ENCODE peak calls at places on chromosomes 11 and 22, in nine cellular contexts. Z, S, U, P, Q, C, D, B and F are unnamed samples.

GRCh38 chr11:35927730-35928129 is 16.1 kb upstream of the LDLRAD3 start:
- DNase-seq in Z (peak), S (peak), U (peak), P (peak), Q (peak), C (no peak), D (peak), B (peak), F (peak)

GRCh38 chr11:106399075-106399500 is 321.6 kb downstream of the AASDHPPT start:
- DNase-seq in Z (no peak), S (peak), U (no peak), P (no peak), Q (peak), C (no peak), D (peak), B (peak), F (no peak)

GRCh38 chr11:118614511-118614910 is 7.1 kb downstream of the PHLDB1 start:
- DNase-seq in Z (peak), S (no peak), U (peak), P (no peak), Q (no peak), C (no peak), D (no peak), B (no peak), F (no peak)

GRCh38 chr22:41217553-41218157 is 12.5 kb downstream of the L3MBTL2 start:
- DNase-seq in Z (no peak), S (no peak), U (peak), P (peak), Q (peak), C (no peak), D (peak), B (peak), F (no peak)

GRCh38 chr11:120040136-120040840 is 97.6 kb downstream of the TRIM29 start:
- DNase-seq in Z (no peak), S (no peak), U (peak), P (no peak), Q (no peak), C (no peak), D (no peak), B (no peak), F (no peak)

GRCh38 chr11:85115798-85116197 is 511.3 kb downstream of the DLG2 start:
- DNase-seq in Z (no peak), S (no peak), U (no peak), P (no peak), Q (no peak), C (no peak), D (no peak), B (no peak), F (no peak)

GRCh38 chr22:39623603-39624500 is 53.3 kb downstream of the CACNA1I start:
- DNase-seq in Z (no peak), S (no peak), U (no peak), P (no peak), Q (no peak), C (no peak), D (no peak), B (no peak), F (no peak)

GRCh38 chr11:74672956-74673895 is 58.0 kb downstream of the CHRDL2 start:
- DNase-seq in Z (peak), S (peak), U (peak), P (peak), Q (no peak), C (no peak), D (peak), B (peak), F (no peak)

GRCh38 chr11:118902336-118903203 is 18.9 kb downstream of the CXCR5 start:
- DNase-seq in Z (peak), S (no peak), U (peak), P (no peak), Q (no peak), C (no peak), D (no peak), B (no peak), F (no peak)

GRCh38 chr11:113059548-113059947 is 98.3 kb downstream of the NCAM1 start:
- DNase-seq in Z (no peak), S (no peak), U (no peak), P (no peak), Q (no peak), C (no peak), D (no peak), B (no peak), F (no peak)

GRCh38 chr11:117201516-117201866 is 2.3 kb downstream of the TAGLN start:
- DNase-seq in Z (peak), S (no peak), U (no peak), P (no peak), Q (no peak), C (no peak), D (no peak), B (no peak), F (no peak)

GRCh38 chr11:124644426-124645280 is 22.0 kb downstream of the TBRG1 start:
- DNase-seq in Z (peak), S (peak), U (peak), P (peak), Q (peak), C (no peak), D (peak), B (no peak), F (no peak)

GRCh38 chr11:116984186-116984585 is 114.0 kb downstream of the SIK3 start:
- DNase-seq in Z (no peak), S (no peak), U (no peak), P (no peak), Q (no peak), C (no peak), D (peak), B (no peak), F (no peak)

GRCh38 chr11:126378763-126379162 is 23.3 kb downstream of the ST3GAL4 start:
- DNase-seq in Z (no peak), S (no peak), U (no peak), P (no peak), Q (peak), C (no peak), D (peak), B (no peak), F (no peak)

GRCh38 chr22:20839837-20840645 is 18.6 kb downstream of the PI4KA start:
- DNase-seq in Z (no peak), S (no peak), U (no peak), P (no peak), Q (no peak), C (no peak), D (no peak), B (no peak), F (no peak)

GRCh38 chr22:44733426-44734106 is 18.8 kb upstream of the ARHGAP8 start:
- DNase-seq in Z (no peak), S (no peak), U (no peak), P (no peak), Q (no peak), C (no peak), D (no peak), B (no peak), F (no peak)

GRCh38 chr11:64348611-64349387 is 8.8 kb downstream of the CCDC88B start:
- DNase-seq in Z (no peak), S (no peak), U (no peak), P (no peak), Q (no peak), C (no peak), D (no peak), B (no peak), F (no peak)

GRCh38 chr11:116454020-116454645 is 318.7 kb downstream of the BUD13 start:
- DNase-seq in Z (peak), S (peak), U (peak), P (peak), Q (no peak), C (no peak), D (peak), B (no peak), F (no peak)

GRCh38 chr11:79515781-79516180 is 75.0 kb upstream of the TENM4 start:
- DNase-seq in Z (no peak), S (no peak), U (no peak), P (no peak), Q (no peak), C (no peak), D (no peak), B (no peak), F (no peak)

GRCh38 chr22:44391026-44391425 is 78.3 kb upstream of the SHISAL1 start:
- DNase-seq in Z (peak), S (no peak), U (no peak), P (no peak), Q (no peak), C (no peak), D (no peak), B (no peak), F (no peak)

GRCh38 chr22:23850136-23850611 is 7.5 kb upstream of the SLC2A11 start:
- DNase-seq in Z (peak), S (no peak), U (no peak), P (peak), Q (no peak), C (no peak), D (no peak), B (no peak), F (no peak)

GRCh38 chr11:132685174-132685611 is 847.1 kb downstream of the OPCML start:
- DNase-seq in Z (no peak), S (no peak), U (no peak), P (no peak), Q (no peak), C (no peak), D (peak), B (no peak), F (no peak)

GRCh38 chr22:23823331-23823791 is 15.4 kb downstream of the DERL3 start:
- DNase-seq in Z (peak), S (no peak), U (no peak), P (no peak), Q (no peak), C (no peak), D (no peak), B (no peak), F (no peak)

GRCh38 chr11:11391796-11392195 is 38.7 kb upstream of the CSNK2A3 start:
- DNase-seq in Z (no peak), S (no peak), U (peak), P (no peak), Q (no peak), C (no peak), D (peak), B (no peak), F (no peak)

GRCh38 chr11:32088117-32088941 is 2.5 kb upstream of the RCN1 start:
- DNase-seq in Z (peak), S (no peak), U (no peak), P (peak), Q (peak), C (no peak), D (peak), B (no peak), F (no peak)

GRCh38 chr22:49951001-49951677 is 9.4 kb upstream of the PIM3 start:
- DNase-seq in Z (peak), S (no peak), U (peak), P (peak), Q (no peak), C (no peak), D (peak), B (no peak), F (no peak)

GRCh38 chr22:30674482-30674881 is 6.8 kb upstream of the DUSP18 start:
- DNase-seq in Z (no peak), S (no peak), U (no peak), P (no peak), Q (no peak), C (no peak), D (no peak), B (no peak), F (no peak)

GRCh38 chr11:85810521-85810870 is 445 bp downstream of the SYTL2 start:
- DNase-seq in Z (no peak), S (no peak), U (peak), P (no peak), Q (no peak), C (no peak), D (no peak), B (no peak), F (no peak)

GRCh38 chr11:57156928-57157327 is 24.8 kb upstream of the LRRC55 start:
- DNase-seq in Z (no peak), S (no peak), U (no peak), P (no peak), Q (no peak), C (no peak), D (no peak), B (no peak), F (no peak)

GRCh38 chr22:39317084-39317755 is 2.2 kb downstream of the RPL3 start:
- DNase-seq in Z (no peak), S (no peak), U (peak), P (no peak), Q (no peak), C (no peak), D (no peak), B (no peak), F (no peak)

GRCh38 chr11:76623884-76624419 is 46.6 kb downstream of the LRRC32 start:
- DNase-seq in Z (no peak), S (no peak), U (no peak), P (no peak), Q (no peak), C (no peak), D (no peak), B (no peak), F (no peak)

GRCh38 chr22:20940178-20940790 is 23.1 kb downstream of the CRKL start:
- DNase-seq in Z (no peak), S (no peak), U (no peak), P (no peak), Q (no peak), C (no peak), D (no peak), B (no peak), F (no peak)

GRCh38 chr11:13261600-13262061 is 16.0 kb upstream of the BMAL1 start:
- DNase-seq in Z (no peak), S (peak), U (no peak), P (no peak), Q (no peak), C (no peak), D (peak), B (no peak), F (no peak)

GRCh38 chr11:13259374-13259773 is 18.2 kb upstream of the BMAL1 start:
- DNase-seq in Z (no peak), S (no peak), U (no peak), P (no peak), Q (no peak), C (no peak), D (no peak), B (no peak), F (no peak)

GRCh38 chr11:13258855-13259254 is 18.7 kb upstream of the BMAL1 start:
- DNase-seq in Z (no peak), S (no peak), U (no peak), P (no peak), Q (no peak), C (no peak), D (no peak), B (no peak), F (no peak)

GRCh38 chr11:13260963-13261599 is 16.5 kb upstream of the BMAL1 start:
- DNase-seq in Z (no peak), S (no peak), U (no peak), P (no peak), Q (no peak), C (no peak), D (peak), B (no peak), F (no peak)

GRCh38 chr11:13260196-13260962 is 17.2 kb upstream of the BMAL1 start:
- DNase-seq in Z (no peak), S (no peak), U (no peak), P (no peak), Q (no peak), C (no peak), D (no peak), B (no peak), F (no peak)
- H3K27ac ChIP-seq in Z (no peak), S (peak), U (peak), P (peak), Q (peak), C (no peak), D (peak), B (peak), F (peak)

GRCh38 chr11:62015615-62016014 is 48.2 kb upstream of the FTH1 start:
- DNase-seq in Z (no peak), S (no peak), U (no peak), P (no peak), Q (no peak), C (no peak), D (no peak), B (no peak), F (no peak)
- TF ChIP-seq POLR2A in Z (no peak), S (no peak), U (no peak), P (no peak), Q (no peak), C (no peak), D (no peak), B (no peak), F (no peak)

GRCh38 chr11:72826942-72827480 is 12.8 kb downstream of the ATG16L2 start:
- DNase-seq in Z (no peak), S (no peak), U (no peak), P (no peak), Q (no peak), C (no peak), D (no peak), B (no peak), F (no peak)

GRCh38 chr11:72829178-72829577 is 15.0 kb downstream of the ATG16L2 start:
- DNase-seq in Z (no peak), S (no peak), U (no peak), P (no peak), Q (no peak), C (no peak), D (no peak), B (no peak), F (no peak)

GRCh38 chr11:72828081-72828567 is 13.9 kb downstream of the ATG16L2 start:
- DNase-seq in Z (peak), S (no peak), U (peak), P (no peak), Q (no peak), C (no peak), D (peak), B (no peak), F (no peak)

GRCh38 chr11:72829884-72830533 is 15.8 kb downstream of the ATG16L2 start:
- DNase-seq in Z (no peak), S (no peak), U (no peak), P (no peak), Q (no peak), C (no peak), D (no peak), B (no peak), F (no peak)

DNA sequence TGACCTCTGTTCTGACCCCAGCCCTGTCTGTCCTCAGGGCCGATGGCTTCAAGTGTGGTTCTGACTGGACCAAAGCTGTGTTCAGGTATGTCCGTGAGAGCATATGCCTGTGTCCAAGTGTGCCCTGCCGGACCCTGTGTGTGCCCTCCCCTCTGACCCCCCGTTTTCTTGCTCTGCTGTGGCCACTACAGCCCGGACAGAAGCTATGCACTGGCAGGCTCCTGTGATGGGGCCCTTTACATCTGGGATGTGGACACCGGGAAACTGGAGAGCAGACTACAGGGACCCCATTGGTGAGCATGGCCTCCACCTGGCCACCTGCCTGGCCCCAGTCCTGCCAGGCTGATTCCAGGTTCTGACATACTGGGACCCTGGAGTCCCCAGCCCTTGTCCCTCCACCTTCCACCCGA is 14.5 kb downstream of the ATG16L2 start:
- DNase-seq in Z (no peak), S (no peak), U (no peak), P (no peak), Q (no peak), C (no peak), D (no peak), B (no peak), F (no peak)
- H3K27ac ChIP-seq in Z (no peak), S (no peak), U (peak), P (peak), Q (peak), C (no peak), D (no peak), B (peak), F (peak)

DNA sequence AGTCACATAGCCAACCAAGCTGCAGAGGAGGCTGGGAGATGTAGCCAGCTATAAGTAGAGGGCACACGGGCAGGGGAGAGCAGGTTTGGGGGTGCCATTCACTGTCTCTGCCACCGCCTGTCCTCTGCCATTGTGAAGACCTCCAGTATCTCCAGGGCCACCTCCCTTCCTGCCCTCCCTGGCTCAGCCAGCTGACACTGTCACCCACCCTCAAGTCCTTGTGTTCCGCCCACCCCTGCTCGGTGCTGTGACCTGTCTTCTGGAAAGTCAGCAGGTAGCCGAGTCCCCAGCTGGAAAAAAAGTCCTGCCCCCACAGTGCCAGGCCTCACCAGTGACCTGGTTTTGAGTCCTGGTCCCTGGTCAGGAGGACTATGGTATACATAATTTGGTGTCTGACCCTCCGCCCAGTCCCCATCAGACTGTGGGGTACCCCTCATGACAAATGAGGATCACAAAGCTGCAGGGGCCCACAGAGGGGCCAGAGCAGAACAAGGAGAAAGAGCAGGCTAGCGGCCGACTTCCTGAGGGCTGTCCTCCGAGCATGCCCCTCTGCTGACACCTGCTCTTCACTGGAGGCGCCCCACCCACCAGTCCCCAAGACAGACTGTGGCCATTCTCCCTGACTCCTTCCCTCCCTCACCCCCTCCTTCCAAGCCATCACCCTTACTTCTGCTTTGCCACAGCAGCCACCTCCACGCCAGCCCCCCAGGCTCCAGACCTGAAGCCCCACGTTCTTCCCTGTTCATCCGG is 7.1 kb upstream of the IL2RB start:
- DNase-seq in Z (no peak), S (no peak), U (no peak), P (no peak), Q (no peak), C (no peak), D (no peak), B (no peak), F (no peak)
- TF ChIP-seq POLR2A in Z (no peak), S (no peak), U (no peak), P (no peak), Q (no peak), C (no peak), D (no peak), B (no peak), F (no peak)